ENCODE peak calls at places on chromosomes 2 and 18, in eight cellular contexts. X is iPS DF 6.9, V is mesenteric fat pad, Y is tibial nerve, N is T-helper 9 cell, B is NCI-H748 treated with DMSO at 0.1 percent for 48 hours, T is left cardiac atrium, R is HL-60. U is an unnamed sample.

GRCh38 chr2:217399288-217399687 is 539.4 kb upstream of the TNP1 start:
- DNase-seq in Y (no peak), V (no peak), B (no peak), T (no peak), X (no peak), R (no peak), N (no peak), U (no peak)

GRCh38 chr2:20381457-20381856 is 30.8 kb upstream of the PUM2 start:
- DNase-seq in R (no peak), N (no peak), Y (peak; percentile 43), V (no peak), T (no peak), B (peak; percentile 75), X (no peak), U (peak; percentile 51)

GRCh38 chr2:43174368-43175186 is 51.8 kb downstream of the ZFP36L2 start:
- DNase-seq in Y (no peak), X (no peak), R (no peak), B (no peak), T (peak; percentile 40), V (no peak), N (peak; percentile 68), U (no peak)

GRCh38 chr2:74919827-74920226 is 38.6 kb upstream of the POLE4 start:
- DNase-seq in B (peak; percentile 40), T (peak; percentile 60), N (peak; percentile 66), X (peak; percentile 47), R (peak; percentile 55), Y (peak; percentile 35), V (peak; percentile 93), U (peak; percentile 49)

GRCh38 chr2:142867161-142867560 is 10.3 kb upstream of the KYNU start:
- DNase-seq in V (no peak), T (no peak), N (no peak), X (no peak), Y (no peak), B (no peak), R (no peak), U (no peak)

GRCh38 chr2:39068290-39068689 is 52.6 kb downstream of the SOS1 start:
- DNase-seq in T (no peak), B (no peak), N (no peak), Y (no peak), R (no peak), V (no peak), X (no peak), U (no peak)

GRCh38 chr2:53252115-53252514 is 515.5 kb upstream of the CHAC2 start:
- DNase-seq in X (no peak), T (no peak), V (no peak), Y (no peak), B (peak; percentile 64), R (no peak), N (no peak), U (no peak)

GRCh38 chr2:223947711-223948205 is 2.6 kb upstream of the WDFY1 start:
- DNase-seq in R (no peak), Y (no peak), X (no peak), B (no peak), N (no peak), T (no peak), V (no peak), U (no peak)

GRCh38 chr18:2572144-2572682 is 856 bp downstream of the NDC80 start:
- DNase-seq in Y (no peak), B (peak; percentile 33), N (no peak), T (no peak), X (no peak), V (no peak), R (peak; percentile 18), U (peak; percentile 15)

GRCh38 chr2:184425083-184425482 is 173.2 kb upstream of the ZNF804A start:
- DNase-seq in V (no peak), X (no peak), Y (no peak), R (peak; percentile 14), N (no peak), T (no peak), B (no peak), U (no peak)

GRCh38 chr2:121650554-121650930 is 1.3 kb upstream of the CLASP1 start:
- DNase-seq in Y (no peak), T (no peak), V (no peak), B (no peak), R (peak; percentile 3), N (no peak), X (no peak), U (peak; percentile 54)

GRCh38 chr18:79485788-79486355 is 90.1 kb downstream of the NFATC1 start:
- DNase-seq in B (no peak), X (no peak), T (peak; percentile 40), V (no peak), N (no peak), R (no peak), Y (no peak), U (peak; percentile 85)

GRCh38 chr18:45066868-45067267 is 386.2 kb downstream of the SETBP1 start:
- DNase-seq in X (no peak), Y (no peak), R (peak; percentile 63), T (peak; percentile 30), V (no peak), N (no peak), B (no peak), U (no peak)

GRCh38 chr2:32061973-32062861 is 1.1 kb upstream of the SPAST start:
- DNase-seq in X (peak; percentile 18), N (no peak), Y (peak; percentile 62), T (peak; percentile 58), B (peak; percentile 9), R (peak; percentile 37), V (peak; percentile 62), U (peak; percentile 80)

GRCh38 chr2:1503471-1504310 is 90.4 kb downstream of the TPO start:
- DNase-seq in R (no peak), B (no peak), N (no peak), X (no peak), T (no peak), V (no peak), Y (no peak), U (no peak)

GRCh38 chr2:215080545-215080944 is 57.9 kb downstream of the ABCA12 start:
- DNase-seq in R (no peak), T (no peak), X (no peak), N (no peak), V (no peak), B (no peak), Y (no peak), U (no peak)

GRCh38 chr2:127877136-127877535 is 8.6 kb downstream of the AMMECR1L start:
- DNase-seq in B (no peak), T (no peak), V (no peak), X (no peak), R (no peak), N (no peak), Y (no peak), U (no peak)

GRCh38 chr2:105647731-105648130 is 97.0 kb upstream of the NCK2 start:
- DNase-seq in Y (no peak), N (no peak), T (no peak), V (no peak), X (no peak), R (no peak), B (no peak), U (no peak)

GRCh38 chr2:10438688-10439087 is 9.4 kb downstream of the ODC1 start:
- DNase-seq in B (no peak), R (no peak), T (no peak), Y (no peak), X (no peak), N (no peak), V (no peak), U (no peak)

GRCh38 chr18:61047794-61048193 is 285.4 kb upstream of the CDH20 start:
- DNase-seq in N (no peak), Y (peak; percentile 17), X (no peak), V (no peak), T (no peak), B (no peak), R (no peak), U (no peak)